ENCODE peak calls at places on chromosome 15, in five cellular contexts. P is K562, A is mammary epithelial cell, I is endothelial cell of umbilical vein, D is H1. O is an unnamed sample.

GRCh38 chr15:90706394-90707327 is 10.5 kb upstream of the BLM start:
- DNase-seq in P (no peak), A (no peak), I (no peak), D (no peak), O (no peak)

GRCh38 chr15:88440021-88440420 is 27.2 kb downstream of the MRPL46 start:
- DNase-seq in P (no peak), A (peak; percentile 83), I (peak; percentile 8), D (no peak), O (no peak)

GRCh38 chr15:70379938-70380337 is 282.2 kb upstream of the TLE3 start:
- DNase-seq in P (no peak), A (no peak), I (no peak), D (no peak), O (no peak)

GRCh38 chr15:36332301-36332700 is 247.1 kb upstream of the CDIN1 start:
- DNase-seq in P (no peak), A (no peak), I (no peak), D (no peak), O (no peak)

GRCh38 chr15:59946084-59946483 is 58.0 kb upstream of the FOXB1 start:
- DNase-seq in P (no peak), A (no peak), I (no peak), D (no peak), O (no peak)

GRCh38 chr15:100019601-100020000 is 286.4 kb upstream of the LYSMD4 start:
- DNase-seq in P (no peak), A (no peak), I (no peak), D (no peak), O (no peak)

GRCh38 chr15:68224546-68225250 is 4.8 kb downstream of the CLN6 start:
- DNase-seq in P (no peak), A (no peak), I (no peak), D (no peak), O (no peak)

GRCh38 chr15:77180757-77181156 is 109.8 kb upstream of the TSPAN3 start:
- DNase-seq in P (no peak), A (peak; percentile 32), I (no peak), D (no peak), O (no peak)

GRCh38 chr15:77540346-77541060 is 92.2 kb downstream of the LINGO1 start:
- DNase-seq in P (no peak), A (no peak), I (no peak), D (no peak), O (no peak)

GRCh38 chr15:44798815-44799214 is 62.5 kb downstream of the TRIM69 start:
- DNase-seq in P (peak; percentile 46), A (no peak), I (peak; percentile 53), D (no peak), O (peak; percentile 22)

GRCh38 chr15:90161946-90162345 is 39.2 kb upstream of the SEMA4B start:
- DNase-seq in P (no peak), A (peak; percentile 67), I (no peak), D (no peak), O (no peak)

GRCh38 chr15:78540955-78541743 is 905 bp downstream of the PSMA4 start:
- DNase-seq in P (peak; percentile 21), A (peak; percentile 5), I (no peak), D (no peak), O (no peak)

GRCh38 chr15:59278120-59278519 is 71.5 kb downstream of the LDHAL6B start:
- DNase-seq in P (no peak), A (peak; percentile 78), I (peak; percentile 82), D (no peak), O (no peak)

GRCh38 chr15:77370580-77370979 is 49.3 kb downstream of the PEAK1 start:
- DNase-seq in P (peak; percentile 23), A (no peak), I (no peak), D (no peak), O (no peak)

GRCh38 chr15:75468908-75469307 is 17.4 kb upstream of the SIN3A start:
- DNase-seq in P (no peak), A (no peak), I (no peak), D (no peak), O (no peak)

GRCh38 chr15:47460775-47461174 is 256.5 kb upstream of the SEMA6D start:
- DNase-seq in P (no peak), A (peak; percentile 29), I (peak; percentile 35), D (no peak), O (no peak)

GRCh38 chr15:36371509-36371908 is 207.9 kb upstream of the CDIN1 start:
- DNase-seq in P (no peak), A (peak; percentile 44), I (no peak), D (no peak), O (no peak)

GRCh38 chr15:70853270-70853854 is 595 bp downstream of the LARP6 start:
- DNase-seq in P (no peak), A (peak; percentile 83), I (peak; percentile 60), D (peak; percentile 46), O (peak; percentile 66)

GRCh38 chr15:88479169-88479568 is 11.7 kb downstream of the MRPS11 start:
- DNase-seq in P (no peak), A (no peak), I (no peak), D (no peak), O (no peak)

GRCh38 chr15:42101861-42102260 is 7.5 kb upstream of the PLA2G4D start:
- DNase-seq in P (no peak), A (no peak), I (no peak), D (no peak), O (no peak)

GRCh38 chr15:36879568-36880225 is 220.7 kb downstream of the MEIS2 start:
- DNase-seq in P (no peak), A (no peak), I (no peak), D (no peak), O (peak; percentile 28)

GRCh38 chr15:52337961-52338535 is 42.4 kb upstream of the MYO5C start:
- DNase-seq in P (no peak), A (no peak), I (peak; percentile 25), D (no peak), O (no peak)

GRCh38 chr15:40340038-40340739 is 550 bp downstream of the CCDC9B start:
- DNase-seq in P (no peak), A (no peak), I (peak; percentile 67), D (no peak), O (no peak)

GRCh38 chr15:57218826-57219576 is 157.3 kb upstream of the CGNL1 start:
- DNase-seq in P (peak; percentile 30), A (peak; percentile 15), I (peak; percentile 56), D (no peak), O (peak; percentile 70)

GRCh38 chr15:90306560-90306959 is 41.1 kb downstream of the NGRN start:
- DNase-seq in P (no peak), A (no peak), I (no peak), D (no peak), O (no peak)

GRCh38 chr15:35306361-35306981 is 221.4 kb upstream of the NANOGP8 start:
- DNase-seq in P (peak; percentile 50), A (peak; percentile 68), I (peak; percentile 83), D (no peak), O (no peak)

GRCh38 chr15:25408428-25408827 is 30.4 kb downstream of the UBE3A start:
- DNase-seq in P (no peak), A (no peak), I (no peak), D (no peak), O (no peak)

GRCh38 chr15:68354923-68355322 is 77.0 kb downstream of the ITGA11 start:
- DNase-seq in P (peak; percentile 21), A (peak; percentile 93), I (no peak), D (no peak), O (no peak)

GRCh38 chr15:48631191-48631770 is 14.2 kb downstream of the FBN1 start:
- DNase-seq in P (peak; percentile 39), A (no peak), I (no peak), D (no peak), O (peak; percentile 46)

GRCh38 chr15:80489030-80489594 is 84.9 kb downstream of the ARNT2 start:
- DNase-seq in P (no peak), A (no peak), I (peak; percentile 22), D (no peak), O (no peak)

GRCh38 chr15:70863450-70864218 is 9.7 kb upstream of the LARP6 start:
- DNase-seq in P (no peak), A (peak; percentile 96), I (peak; percentile 18), D (no peak), O (no peak)

GRCh38 chr15:90972133-90972532 is 17.4 kb downstream of the RCCD1 start:
- DNase-seq in P (no peak), A (no peak), I (no peak), D (no peak), O (no peak)

GRCh38 chr15:100714034-100714748 is 111.8 kb downstream of the ASB7 start:
- DNase-seq in P (no peak), A (no peak), I (no peak), D (no peak), O (no peak)

GRCh38 chr15:41661529-41662225 is 1.5 kb downstream of the MGA start:
- DNase-seq in P (peak; percentile 89), A (peak; percentile 62), I (peak; percentile 75), D (peak; percentile 70), O (peak; percentile 86)

GRCh38 chr15:29862271-29862670 is 40.0 kb upstream of the TJP1 start:
- DNase-seq in P (no peak), A (no peak), I (no peak), D (no peak), O (no peak)
- H3K27me3 ChIP-seq in P (peaks cover 10% of the 10 kb centered on the region), A (no peaks in the 10 kb centered on the region), I (no peaks in the 10 kb centered on the region), D (no peaks in the 10 kb centered on the region), O (no peaks in the 10 kb centered on the region)

GRCh38 chr15:61983087-61983486 is 77.2 kb downstream of the VPS13C start:
- DNase-seq in P (no peak), A (peak; percentile 64), I (no peak), D (no peak), O (no peak)
- TF ChIP-seq EZH2 in P (no peak), A (no peak), I (no peak), D (no peak), O (no peak)

DNA sequence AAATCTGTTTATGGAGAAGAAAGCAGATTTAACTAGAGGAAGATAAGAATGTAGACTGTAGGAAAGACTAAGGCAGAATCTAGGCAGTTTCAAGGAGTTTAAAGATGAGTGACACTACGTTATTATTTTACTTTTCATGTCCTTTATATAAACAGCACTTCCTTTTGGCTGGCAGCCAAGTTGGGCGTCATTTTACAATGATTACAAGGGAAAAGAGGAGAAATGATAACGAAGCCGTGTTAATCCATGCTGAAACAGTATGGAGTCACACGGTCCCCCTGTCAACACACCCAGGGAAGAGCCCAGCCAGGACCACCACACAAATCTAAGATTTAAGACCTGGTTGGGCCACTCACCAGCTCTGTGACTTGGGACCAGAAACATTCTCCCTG is 83.7 kb upstream of the NEO1 start:
- DNase-seq in P (peak; percentile 16), A (no peak), I (peak; percentile 6), D (no peak), O (no peak)
- H3K27me3 ChIP-seq in P (no peaks in the 10 kb centered on the region), A (no peaks in the 10 kb centered on the region), I (no peaks in the 10 kb centered on the region), D (no peaks in the 10 kb centered on the region), O (no peaks in the 10 kb centered on the region)

DNA sequence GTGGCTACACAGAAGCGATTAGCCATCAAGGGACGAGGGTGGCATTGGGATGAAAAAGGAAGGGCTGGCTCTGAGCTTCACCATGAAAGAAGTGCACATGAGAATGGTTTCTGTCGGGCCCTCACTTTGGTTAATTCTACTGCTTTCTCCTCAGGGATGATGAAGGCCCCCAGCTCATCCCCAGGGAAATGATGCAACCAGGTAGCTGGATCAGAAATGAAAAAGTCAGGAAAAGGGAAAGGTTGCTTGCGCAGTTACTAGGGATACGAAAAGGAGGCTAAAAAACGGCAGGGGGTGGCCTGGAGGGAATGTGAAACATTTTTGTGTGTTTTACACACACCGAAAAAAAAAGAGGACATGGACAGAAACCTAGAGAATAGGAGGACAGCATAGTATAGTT is 1.4 kb upstream of the SLC27A2 start:
- DNase-seq in P (no peak), A (no peak), I (no peak), D (no peak), O (no peak)
- TF ChIP-seq EZH2 in P (no peak), A (no peak), I (no peak), D (no peak), O (no peak)